ENCODE peak calls at places on chromosomes 13 and 19, in ten cellular contexts. U, T, Y, W, H, E, J, I, N and M are unnamed samples.

GRCh38 chr19:3275068-3275582 is 50.7 kb downstream of the CELF5 start:
- DNase-seq in U (peak), T (no peak), Y (peak), W (peak), H (peak), E (peak), J (no peak), I (no peak), N (no peak), M (peak)

GRCh38 chr19:50870417-50871089 is 2.7 kb upstream of the KLK2 start:
- DNase-seq in U (no peak), T (no peak), Y (no peak), W (peak), H (no peak), E (no peak), J (peak), I (peak), N (no peak), M (peak)

GRCh38 chr19:48508729-48509310 is 2.8 kb downstream of the LMTK3 start:
- DNase-seq in U (no peak), T (no peak), Y (no peak), W (no peak), H (no peak), E (no peak), J (no peak), I (no peak), N (no peak), M (no peak)

GRCh38 chr19:48271531-48272151 is 1.8 kb downstream of the ZNF114 start:
- DNase-seq in U (peak), T (no peak), Y (peak), W (peak), H (no peak), E (peak), J (peak), I (peak), N (no peak), M (peak)

GRCh38 chr19:45469835-45470146 is 2.0 kb downstream of the FOSB start:
- DNase-seq in U (no peak), T (no peak), Y (no peak), W (no peak), H (no peak), E (peak), J (no peak), I (no peak), N (no peak), M (no peak)

GRCh38 chr19:47848871-47849473 is 10.1 kb upstream of the TPRX2 start:
- DNase-seq in U (no peak), T (no peak), Y (no peak), W (peak), H (peak), E (no peak), J (peak), I (peak), N (no peak), M (peak)

GRCh38 chr19:36114763-36115452 is at the start of gene POLR2I:
- DNase-seq in U (peak), T (peak), Y (peak), W (peak), H (peak), E (peak), J (peak), I (peak), N (peak), M (peak)

GRCh38 chr13:36801035-36801434 is 18.0 kb upstream of the RFXAP start:
- DNase-seq in U (no peak), T (no peak), Y (no peak), W (no peak), H (no peak), E (no peak), J (no peak), I (no peak), N (peak), M (no peak)

GRCh38 chr19:1373534-1374249 is 10.0 kb upstream of the NDUFS7 start:
- DNase-seq in U (no peak), T (no peak), Y (peak), W (no peak), H (no peak), E (no peak), J (no peak), I (peak), N (no peak), M (peak)

GRCh38 chr13:45615501-45616101 is at the start of gene ERICH6B:
- DNase-seq in U (peak), T (no peak), Y (peak), W (peak), H (no peak), E (no peak), J (peak), I (peak), N (no peak), M (peak)

GRCh38 chr19:49688531-49689132 is 762 bp upstream of the ADM5 start:
- DNase-seq in U (no peak), T (no peak), Y (no peak), W (no peak), H (no peak), E (no peak), J (no peak), I (no peak), N (no peak), M (no peak)

GRCh38 chr19:34180709-34181108 is 8.4 kb downstream of the LSM14A start:
- DNase-seq in U (no peak), T (no peak), Y (no peak), W (no peak), H (no peak), E (no peak), J (no peak), I (no peak), N (no peak), M (no peak)

GRCh38 chr19:12689581-12690216 is 1.9 kb downstream of the GNG14 start:
- DNase-seq in U (no peak), T (no peak), Y (no peak), W (no peak), H (no peak), E (no peak), J (no peak), I (no peak), N (no peak), M (no peak)

GRCh38 chr19:2123682-2124387 is 27.1 kb downstream of the IZUMO4 start:
- DNase-seq in U (no peak), T (no peak), Y (peak), W (peak), H (no peak), E (no peak), J (peak), I (no peak), N (no peak), M (no peak)

GRCh38 chr19:17528610-17529009 is 17.2 kb downstream of the PGLS start:
- DNase-seq in U (no peak), T (no peak), Y (no peak), W (no peak), H (no peak), E (no peak), J (no peak), I (no peak), N (no peak), M (no peak)

GRCh38 chr19:18781885-18782527 is 9.1 kb downstream of the COMP start:
- DNase-seq in U (no peak), T (no peak), Y (no peak), W (no peak), H (no peak), E (no peak), J (no peak), I (no peak), N (no peak), M (no peak)

GRCh38 chr13:52652980-52653303 is 306 bp downstream of the SUGT1 start:
- DNase-seq in U (no peak), T (no peak), Y (no peak), W (no peak), H (no peak), E (no peak), J (no peak), I (no peak), N (no peak), M (no peak)

GRCh38 chr19:21587117-21587461 is 81.7 kb downstream of the ZNF429 start:
- DNase-seq in U (no peak), T (no peak), Y (no peak), W (no peak), H (no peak), E (no peak), J (no peak), I (no peak), N (no peak), M (peak)

GRCh38 chr19:42553292-42554045 is 25.2 kb upstream of the CEACAM1 start:
- DNase-seq in U (no peak), T (peak), Y (peak), W (no peak), H (no peak), E (no peak), J (no peak), I (peak), N (peak), M (no peak)

GRCh38 chr19:35153701-35154534 is 617 bp upstream of the FXYD5 start:
- DNase-seq in U (peak), T (no peak), Y (peak), W (peak), H (no peak), E (peak), J (peak), I (no peak), N (no peak), M (no peak)

GRCh38 chr19:28980236-28980868 is 232.6 kb downstream of the UQCRFS1 start:
- DNase-seq in U (no peak), T (no peak), Y (no peak), W (no peak), H (no peak), E (no peak), J (peak), I (peak), N (peak), M (no peak)

GRCh38 chr19:36256853-36257511 is 42.1 kb downstream of the ZNF146 start:
- DNase-seq in U (no peak), T (no peak), Y (peak), W (no peak), H (no peak), E (no peak), J (no peak), I (no peak), N (no peak), M (no peak)

GRCh38 chr13:70959376-70959775 is 851.1 kb upstream of the KLHL1 start:
- DNase-seq in U (no peak), T (no peak), Y (no peak), W (no peak), H (no peak), E (no peak), J (no peak), I (no peak), N (no peak), M (no peak)

GRCh38 chr19:31519216-31519615 is 170.0 kb upstream of the TSHZ3 start:
- DNase-seq in U (no peak), T (no peak), Y (no peak), W (no peak), H (no peak), E (no peak), J (peak), I (no peak), N (no peak), M (no peak)

GRCh38 chr13:73945871-73946270 is 188.3 kb downstream of the KLF12 start:
- DNase-seq in U (no peak), T (no peak), Y (peak), W (no peak), H (no peak), E (no peak), J (peak), I (no peak), N (no peak), M (no peak)